ENCODE peak calls at places on chromosomes 16 and 17, in six cellular contexts. One of them, this sample, is unnamed.

GRCh38 chr17:82503094-82503727 is 16.3 kb upstream of the FOXK2 start:
- DNase-seq in stimulated activated CD8-positive, alpha-beta memory T cell treated with anti-CD3 and anti-CD28 coated beads, Interleukin-15, amount 100 ng/mL, for 24 hours: no peak
- DNase-seq in foreskin melanocyte: no peak
- DNase-seq in substantia nigra: no peak
- DNase-seq in cardiac septum: no peak
- DNase-seq in heart right ventricle: no peak
- DNase-seq in this sample: no peak

GRCh38 chr16:90077757-90078593 is 844 bp upstream of the PRDM7 start:
- DNase-seq in heart right ventricle: no peak
- DNase-seq in cardiac septum: no peak
- DNase-seq in substantia nigra: no peak
- DNase-seq in stimulated activated CD8-positive, alpha-beta memory T cell treated with anti-CD3 and anti-CD28 coated beads, Interleukin-15, amount 100 ng/mL, for 24 hours: no peak
- DNase-seq in foreskin melanocyte: no peak
- DNase-seq in this sample: peak; percentile 59

GRCh38 chr16:53041196-53041977 is 11.3 kb downstream of the CHD9NB start:
- DNase-seq in foreskin melanocyte: no peak
- DNase-seq in substantia nigra: peak; percentile 4
- DNase-seq in heart right ventricle: peak; percentile 86
- DNase-seq in stimulated activated CD8-positive, alpha-beta memory T cell treated with anti-CD3 and anti-CD28 coated beads, Interleukin-15, amount 100 ng/mL, for 24 hours: no peak
- DNase-seq in cardiac septum: peak; percentile 86
- DNase-seq in this sample: no peak

GRCh38 chr16:23025692-23026305 is 123.5 kb downstream of the USP31 start:
- DNase-seq in heart right ventricle: no peak
- DNase-seq in cardiac septum: no peak
- DNase-seq in substantia nigra: no peak
- DNase-seq in foreskin melanocyte: peak; percentile 17
- DNase-seq in stimulated activated CD8-positive, alpha-beta memory T cell treated with anti-CD3 and anti-CD28 coated beads, Interleukin-15, amount 100 ng/mL, for 24 hours: no peak
- DNase-seq in this sample: no peak

GRCh38 chr17:40498281-40499084 is 2.9 kb downstream of the TNS4 start:
- DNase-seq in stimulated activated CD8-positive, alpha-beta memory T cell treated with anti-CD3 and anti-CD28 coated beads, Interleukin-15, amount 100 ng/mL, for 24 hours: no peak
- DNase-seq in substantia nigra: no peak
- DNase-seq in cardiac septum: no peak
- DNase-seq in foreskin melanocyte: no peak
- DNase-seq in heart right ventricle: no peak
- DNase-seq in this sample: no peak

GRCh38 chr16:30985401-30986128 is 558 bp downstream of the HSD3B7 start:
- DNase-seq in heart right ventricle: no peak
- DNase-seq in stimulated activated CD8-positive, alpha-beta memory T cell treated with anti-CD3 and anti-CD28 coated beads, Interleukin-15, amount 100 ng/mL, for 24 hours: no peak
- DNase-seq in cardiac septum: no peak
- DNase-seq in substantia nigra: no peak
- DNase-seq in foreskin melanocyte: no peak
- DNase-seq in this sample: no peak

GRCh38 chr17:53655591-53655990 is 167.1 kb upstream of the KIF2B start:
- DNase-seq in cardiac septum: no peak
- DNase-seq in heart right ventricle: no peak
- DNase-seq in substantia nigra: no peak
- DNase-seq in stimulated activated CD8-positive, alpha-beta memory T cell treated with anti-CD3 and anti-CD28 coated beads, Interleukin-15, amount 100 ng/mL, for 24 hours: no peak
- DNase-seq in foreskin melanocyte: no peak
- DNase-seq in this sample: no peak

GRCh38 chr16:3051009-3051408 is 4.6 kb downstream of the MMP25 start:
- DNase-seq in cardiac septum: no peak
- DNase-seq in stimulated activated CD8-positive, alpha-beta memory T cell treated with anti-CD3 and anti-CD28 coated beads, Interleukin-15, amount 100 ng/mL, for 24 hours: no peak
- DNase-seq in foreskin melanocyte: no peak
- DNase-seq in heart right ventricle: no peak
- DNase-seq in substantia nigra: no peak
- DNase-seq in this sample: no peak

GRCh38 chr16:18072161-18072560 is 264.4 kb downstream of the NPIPA8 start:
- DNase-seq in substantia nigra: no peak
- DNase-seq in stimulated activated CD8-positive, alpha-beta memory T cell treated with anti-CD3 and anti-CD28 coated beads, Interleukin-15, amount 100 ng/mL, for 24 hours: no peak
- DNase-seq in heart right ventricle: no peak
- DNase-seq in cardiac septum: no peak
- DNase-seq in foreskin melanocyte: no peak
- DNase-seq in this sample: no peak

GRCh38 chr17:67203818-67204217 is 41.2 kb downstream of the HELZ start:
- DNase-seq in cardiac septum: no peak
- DNase-seq in stimulated activated CD8-positive, alpha-beta memory T cell treated with anti-CD3 and anti-CD28 coated beads, Interleukin-15, amount 100 ng/mL, for 24 hours: no peak
- DNase-seq in foreskin melanocyte: no peak
- DNase-seq in substantia nigra: no peak
- DNase-seq in heart right ventricle: no peak
- DNase-seq in this sample: no peak

GRCh38 chr16:57744646-57744903 is 9.0 kb downstream of the KATNB1 start:
- DNase-seq in stimulated activated CD8-positive, alpha-beta memory T cell treated with anti-CD3 and anti-CD28 coated beads, Interleukin-15, amount 100 ng/mL, for 24 hours: no peak
- DNase-seq in heart right ventricle: no peak
- DNase-seq in substantia nigra: no peak
- DNase-seq in cardiac septum: no peak
- DNase-seq in foreskin melanocyte: no peak
- DNase-seq in this sample: no peak

GRCh38 chr17:78673395-78673794 is 96.2 kb upstream of the DNAH17 start:
- DNase-seq in heart right ventricle: no peak
- DNase-seq in cardiac septum: no peak
- DNase-seq in substantia nigra: no peak
- DNase-seq in foreskin melanocyte: no peak
- DNase-seq in stimulated activated CD8-positive, alpha-beta memory T cell treated with anti-CD3 and anti-CD28 coated beads, Interleukin-15, amount 100 ng/mL, for 24 hours: no peak
- DNase-seq in this sample: no peak

GRCh38 chr16:57646388-57647039 is 18.1 kb downstream of the ADGRG1 start:
- DNase-seq in cardiac septum: no peak
- DNase-seq in substantia nigra: no peak
- DNase-seq in stimulated activated CD8-positive, alpha-beta memory T cell treated with anti-CD3 and anti-CD28 coated beads, Interleukin-15, amount 100 ng/mL, for 24 hours: no peak
- DNase-seq in foreskin melanocyte: no peak
- DNase-seq in heart right ventricle: no peak
- DNase-seq in this sample: peak; percentile 56

GRCh38 chr17:44205962-44206824 is 6.5 kb upstream of the ATXN7L3 start:
- DNase-seq in cardiac septum: no peak
- DNase-seq in heart right ventricle: no peak
- DNase-seq in stimulated activated CD8-positive, alpha-beta memory T cell treated with anti-CD3 and anti-CD28 coated beads, Interleukin-15, amount 100 ng/mL, for 24 hours: no peak
- DNase-seq in substantia nigra: no peak
- DNase-seq in foreskin melanocyte: no peak
- DNase-seq in this sample: peak; percentile 35

GRCh38 chr17:37828313-37829124 is 83.7 kb upstream of the HNF1B start:
- DNase-seq in heart right ventricle: no peak
- DNase-seq in cardiac septum: no peak
- DNase-seq in foreskin melanocyte: no peak
- DNase-seq in substantia nigra: no peak
- DNase-seq in stimulated activated CD8-positive, alpha-beta memory T cell treated with anti-CD3 and anti-CD28 coated beads, Interleukin-15, amount 100 ng/mL, for 24 hours: no peak
- DNase-seq in this sample: peak; percentile 26

GRCh38 chr17:50779747-50780363 is 12.5 kb upstream of the ANKRD40CL start:
- DNase-seq in substantia nigra: no peak
- DNase-seq in heart right ventricle: no peak
- DNase-seq in stimulated activated CD8-positive, alpha-beta memory T cell treated with anti-CD3 and anti-CD28 coated beads, Interleukin-15, amount 100 ng/mL, for 24 hours: no peak
- DNase-seq in foreskin melanocyte: no peak
- DNase-seq in cardiac septum: no peak
- DNase-seq in this sample: peak; percentile 54